ENCODE peak calls at places on chromosomes 4 and X, in nine cellular contexts. S, P, Y, N, D, Q, K, Z and U are unnamed samples.

GRCh38 chr4:85102606-85103005 is 136.1 kb upstream of the WDFY3 start:
- DNase-seq in S (peak), P (no peak), Y (no peak), N (no peak), D (no peak), Q (peak), K (no peak), Z (no peak), U (no peak)

GRCh38 chrX:48490661-48491060 is 14.7 kb downstream of the FTSJ1 start:
- DNase-seq in S (no peak), P (no peak), Y (no peak), N (no peak), D (no peak), Q (peak), K (no peak), Z (no peak), U (no peak)

GRCh38 chr4:181264908-181265307 is 978.3 kb upstream of the TENM3 start:
- DNase-seq in S (no peak), P (no peak), Y (no peak), N (no peak), D (no peak), Q (no peak), K (no peak), Z (peak), U (no peak)

GRCh38 chrX:9471571-9471985 is 6.7 kb downstream of the TBL1X start:
- DNase-seq in S (no peak), P (no peak), Y (no peak), N (no peak), D (no peak), Q (no peak), K (no peak), Z (no peak), U (no peak)

GRCh38 chrX:39645059-39645895 is 452.5 kb downstream of the BCOR start:
- DNase-seq in S (no peak), P (no peak), Y (no peak), N (no peak), D (peak), Q (peak), K (no peak), Z (no peak), U (no peak)

GRCh38 chr4:101787917-101788316 is 2.6 kb upstream of the BANK1 start:
- DNase-seq in S (no peak), P (no peak), Y (no peak), N (no peak), D (no peak), Q (no peak), K (no peak), Z (no peak), U (no peak)

GRCh38 chr4:77395481-77395880 is 210.1 kb upstream of the CXCL13 start:
- DNase-seq in S (no peak), P (no peak), Y (no peak), N (peak), D (no peak), Q (no peak), K (no peak), Z (no peak), U (no peak)

GRCh38 chrX:12790878-12791252 is 347 bp upstream of the PRPS2 start:
- DNase-seq in S (no peak), P (no peak), Y (no peak), N (no peak), D (no peak), Q (no peak), K (no peak), Z (no peak), U (no peak)

GRCh38 chr4:113499696-113500095 is 261.8 kb downstream of the CAMK2D start:
- DNase-seq in S (peak), P (no peak), Y (no peak), N (no peak), D (no peak), Q (peak), K (no peak), Z (no peak), U (no peak)

GRCh38 chrX:118315529-118315928 is 30.4 kb upstream of the WDR44 start:
- DNase-seq in S (no peak), P (no peak), Y (no peak), N (no peak), D (no peak), Q (no peak), K (no peak), Z (no peak), U (no peak)

GRCh38 chr4:103424853-103425252 is 226.7 kb upstream of the CENPE start:
- DNase-seq in S (no peak), P (no peak), Y (no peak), N (no peak), D (no peak), Q (no peak), K (no peak), Z (no peak), U (peak)

GRCh38 chrX:31547816-31548215 is 476.0 kb upstream of the FTHL17 start:
- DNase-seq in S (no peak), P (no peak), Y (no peak), N (no peak), D (no peak), Q (no peak), K (no peak), Z (no peak), U (no peak)

GRCh38 chrX:82335772-82336171 is 1133.9 kb downstream of the SH3BGRL start:
- DNase-seq in S (no peak), P (no peak), Y (no peak), N (no peak), D (no peak), Q (no peak), K (no peak), Z (no peak), U (no peak)